ENCODE peak calls at places on chromosomes 3 and 15, in ten cellular contexts. One of them, this sample, is unnamed.

GRCh38 chr3:127710473-127710941 is 37.8 kb downstream of the ABTB1 start:
- DNase-seq in astrocyte of the cerebellum: no peak
- DNase-seq in CD8-positive, alpha-beta T cell: no peak
- DNase-seq in PC-9: no peak
- DNase-seq in fibroblast of mammary gland: peak; percentile 42
- DNase-seq in AG10803: no peak
- DNase-seq in GM23338: no peak
- DNase-seq in GM23248: peak; percentile 58
- DNase-seq in heart left ventricle: peak; percentile 17
- DNase-seq in GM12865: no peak
- DNase-seq in this sample: no peak

GRCh38 chr15:91909574-91909973 is 56.1 kb downstream of the SLCO3A1 start:
- DNase-seq in CD8-positive, alpha-beta T cell: no peak
- DNase-seq in heart left ventricle: no peak
- DNase-seq in PC-9: no peak
- DNase-seq in astrocyte of the cerebellum: no peak
- DNase-seq in GM23248: no peak
- DNase-seq in GM23338: peak; percentile 28
- DNase-seq in GM12865: no peak
- DNase-seq in fibroblast of mammary gland: no peak
- DNase-seq in AG10803: no peak
- DNase-seq in this sample: no peak

GRCh38 chr3:99967796-99968195 is 146.5 kb downstream of the FILIP1L start:
- DNase-seq in heart left ventricle: no peak
- DNase-seq in GM23338: no peak
- DNase-seq in PC-9: no peak
- DNase-seq in astrocyte of the cerebellum: no peak
- DNase-seq in AG10803: peak; percentile 62
- DNase-seq in GM23248: peak; percentile 72
- DNase-seq in CD8-positive, alpha-beta T cell: no peak
- DNase-seq in fibroblast of mammary gland: peak; percentile 70
- DNase-seq in GM12865: no peak
- DNase-seq in this sample: peak; percentile 1

GRCh38 chr3:177658354-177658753 is 461.1 kb upstream of the TBL1XR1 start:
- DNase-seq in PC-9: no peak
- DNase-seq in GM12865: no peak
- DNase-seq in fibroblast of mammary gland: no peak
- DNase-seq in AG10803: no peak
- DNase-seq in GM23248: no peak
- DNase-seq in heart left ventricle: no peak
- DNase-seq in astrocyte of the cerebellum: no peak
- DNase-seq in CD8-positive, alpha-beta T cell: no peak
- DNase-seq in GM23338: no peak
- DNase-seq in this sample: no peak

GRCh38 chr15:65285291-65286068 is 1.2 kb downstream of the PARP16 start:
- DNase-seq in fibroblast of mammary gland: peak; percentile 63
- DNase-seq in heart left ventricle: no peak
- DNase-seq in PC-9: no peak
- DNase-seq in AG10803: peak; percentile 47
- DNase-seq in GM12865: no peak
- DNase-seq in astrocyte of the cerebellum: no peak
- DNase-seq in GM23338: no peak
- DNase-seq in CD8-positive, alpha-beta T cell: no peak
- DNase-seq in GM23248: peak; percentile 48
- DNase-seq in this sample: no peak

GRCh38 chr15:65862682-65863081 is 6.6 kb upstream of the RAB11A start:
- DNase-seq in PC-9: peak; percentile 6
- DNase-seq in GM12865: peak; percentile 86
- DNase-seq in AG10803: peak; percentile 48
- DNase-seq in heart left ventricle: peak; percentile 61
- DNase-seq in astrocyte of the cerebellum: peak; percentile 51
- DNase-seq in fibroblast of mammary gland: peak; percentile 86
- DNase-seq in GM23248: peak; percentile 70
- DNase-seq in GM23338: peak; percentile 93
- DNase-seq in CD8-positive, alpha-beta T cell: peak; percentile 41
- DNase-seq in this sample: peak; percentile 85

GRCh38 chr15:76274226-76274625 is 37.0 kb downstream of the ETFA start:
- DNase-seq in fibroblast of mammary gland: peak; percentile 12
- DNase-seq in astrocyte of the cerebellum: peak; percentile 20
- DNase-seq in GM23248: peak; percentile 37
- DNase-seq in heart left ventricle: no peak
- DNase-seq in AG10803: peak; percentile 44
- DNase-seq in GM23338: no peak
- DNase-seq in PC-9: no peak
- DNase-seq in GM12865: no peak
- DNase-seq in CD8-positive, alpha-beta T cell: no peak
- DNase-seq in this sample: no peak

GRCh38 chr3:49025793-49026520 is 3.2 kb downstream of the IMPDH2 start:
- DNase-seq in fibroblast of mammary gland: no peak
- DNase-seq in GM23338: no peak
- DNase-seq in GM23248: no peak
- DNase-seq in CD8-positive, alpha-beta T cell: no peak
- DNase-seq in heart left ventricle: no peak
- DNase-seq in AG10803: no peak
- DNase-seq in GM12865: no peak
- DNase-seq in PC-9: no peak
- DNase-seq in astrocyte of the cerebellum: no peak
- DNase-seq in this sample: no peak

GRCh38 chr15:80587816-80588456 is 107.2 kb upstream of the ABHD17C start:
- DNase-seq in PC-9: peak; percentile 26
- DNase-seq in CD8-positive, alpha-beta T cell: no peak
- DNase-seq in GM23248: peak; percentile 50
- DNase-seq in heart left ventricle: no peak
- DNase-seq in astrocyte of the cerebellum: no peak
- DNase-seq in GM23338: no peak
- DNase-seq in AG10803: peak; percentile 36
- DNase-seq in fibroblast of mammary gland: peak; percentile 78
- DNase-seq in GM12865: no peak
- DNase-seq in this sample: peak; percentile 25

GRCh38 chr3:147354621-147355020 is 51.7 kb downstream of the ZIC4 start:
- DNase-seq in astrocyte of the cerebellum: no peak
- DNase-seq in CD8-positive, alpha-beta T cell: no peak
- DNase-seq in GM12865: no peak
- DNase-seq in heart left ventricle: no peak
- DNase-seq in GM23248: no peak
- DNase-seq in PC-9: no peak
- DNase-seq in GM23338: peak; percentile 65
- DNase-seq in fibroblast of mammary gland: no peak
- DNase-seq in AG10803: no peak
- DNase-seq in this sample: no peak

GRCh38 chr15:70056091-70056680 is 41.5 kb downstream of the TLE3 start:
- DNase-seq in fibroblast of mammary gland: no peak
- DNase-seq in GM23248: no peak
- DNase-seq in GM23338: no peak
- DNase-seq in AG10803: no peak
- DNase-seq in astrocyte of the cerebellum: no peak
- DNase-seq in PC-9: no peak
- DNase-seq in CD8-positive, alpha-beta T cell: no peak
- DNase-seq in heart left ventricle: peak; percentile 6
- DNase-seq in GM12865: no peak
- DNase-seq in this sample: no peak

GRCh38 chr15:31392761-31393401 is 66.2 kb downstream of the KLF13 start:
- DNase-seq in GM23338: peak; percentile 43
- DNase-seq in fibroblast of mammary gland: no peak
- DNase-seq in PC-9: no peak
- DNase-seq in GM12865: no peak
- DNase-seq in GM23248: peak; percentile 41
- DNase-seq in astrocyte of the cerebellum: no peak
- DNase-seq in CD8-positive, alpha-beta T cell: no peak
- DNase-seq in heart left ventricle: no peak
- DNase-seq in AG10803: no peak
- DNase-seq in this sample: peak; percentile 37

GRCh38 chr15:31390777-31391486 is 64.3 kb downstream of the KLF13 start:
- DNase-seq in CD8-positive, alpha-beta T cell: no peak
- DNase-seq in GM23338: no peak
- DNase-seq in GM23248: no peak
- DNase-seq in AG10803: no peak
- DNase-seq in astrocyte of the cerebellum: no peak
- DNase-seq in heart left ventricle: no peak
- DNase-seq in GM12865: no peak
- DNase-seq in fibroblast of mammary gland: no peak
- DNase-seq in PC-9: no peak
- DNase-seq in this sample: no peak

GRCh38 chr15:31391687-31392671 is 65.3 kb downstream of the KLF13 start:
- DNase-seq in GM23248: peak; percentile 84
- DNase-seq in PC-9: no peak
- DNase-seq in GM12865: peak; percentile 73
- DNase-seq in astrocyte of the cerebellum: no peak
- DNase-seq in GM23338: peak; percentile 77
- DNase-seq in fibroblast of mammary gland: peak; percentile 66
- DNase-seq in CD8-positive, alpha-beta T cell: peak; percentile 86
- DNase-seq in AG10803: peak; percentile 81
- DNase-seq in heart left ventricle: peak; percentile 81
- DNase-seq in this sample: peak; percentile 65

GRCh38 chr15:31396881-31397560 is 70.4 kb downstream of the KLF13 start:
- DNase-seq in PC-9: peak; percentile 40
- DNase-seq in GM23248: peak; percentile 92
- DNase-seq in GM12865: no peak
- DNase-seq in AG10803: peak; percentile 73
- DNase-seq in astrocyte of the cerebellum: no peak
- DNase-seq in CD8-positive, alpha-beta T cell: no peak
- DNase-seq in fibroblast of mammary gland: peak; percentile 92
- DNase-seq in heart left ventricle: peak; percentile 92
- DNase-seq in GM23338: peak; percentile 97
- DNase-seq in this sample: peak; percentile 78

GRCh38 chr15:31393441-31394091 is 66.9 kb downstream of the KLF13 start:
- DNase-seq in PC-9: no peak
- DNase-seq in GM23248: no peak
- DNase-seq in GM12865: no peak
- DNase-seq in heart left ventricle: no peak
- DNase-seq in astrocyte of the cerebellum: no peak
- DNase-seq in CD8-positive, alpha-beta T cell: no peak
- DNase-seq in AG10803: no peak
- DNase-seq in fibroblast of mammary gland: no peak
- DNase-seq in GM23338: peak; percentile 39
- DNase-seq in this sample: peak; percentile 90
- H3K4me3 ChIP-seq in PC-9: no peak overlapping the region
- H3K4me3 ChIP-seq in GM23248: no peak overlapping the region
- H3K4me3 ChIP-seq in GM12865: no peak overlapping the region
- H3K4me3 ChIP-seq in heart left ventricle: no peak overlapping the region
- H3K4me3 ChIP-seq in astrocyte of the cerebellum: no peak overlapping the region
- H3K4me3 ChIP-seq in CD8-positive, alpha-beta T cell: peak overlapping the region; percentile 62
- H3K4me3 ChIP-seq in AG10803: no peak overlapping the region
- H3K4me3 ChIP-seq in fibroblast of mammary gland: no peak overlapping the region
- H3K4me3 ChIP-seq in GM23338: peak overlapping the region; percentile 92
- H3K4me3 ChIP-seq in this sample: no peak overlapping the region

DNA sequence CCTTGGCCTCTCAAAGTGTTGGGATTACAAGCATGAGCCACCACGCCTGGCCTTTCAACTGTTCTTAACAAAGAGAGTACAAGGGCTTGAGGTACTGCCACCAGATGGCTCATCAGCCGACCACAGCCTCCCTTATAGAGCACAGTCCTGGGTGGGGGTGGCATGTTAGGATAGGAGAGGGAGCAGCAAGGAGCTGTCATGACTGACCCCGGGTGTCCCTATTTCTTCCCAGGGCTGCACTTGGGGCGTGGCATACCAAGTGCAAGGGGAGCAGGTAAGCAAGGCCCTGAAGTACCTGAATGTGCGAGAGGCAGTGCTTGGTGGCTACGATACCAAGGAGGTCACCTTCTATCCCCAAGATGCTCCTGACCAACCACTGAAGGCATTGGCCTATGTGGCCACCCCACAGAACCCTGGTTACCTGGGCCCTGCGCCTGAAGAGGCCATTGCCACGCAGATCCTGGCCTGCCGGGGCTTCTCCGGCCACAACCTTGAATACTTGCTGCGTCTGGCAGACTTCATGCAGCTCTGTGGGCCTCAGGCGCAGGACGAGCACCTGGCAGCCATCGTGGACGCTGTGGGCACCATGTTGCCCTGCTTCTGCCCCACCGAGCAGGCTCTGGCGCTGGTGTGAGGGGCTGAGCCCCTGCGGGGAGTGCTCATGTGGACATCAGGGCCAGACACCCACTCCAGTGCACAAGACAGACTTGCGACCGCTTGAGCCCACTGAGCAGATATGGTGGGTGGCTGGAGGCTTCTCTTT is 2.1 kb downstream of the CHAC1 start:
- DNase-seq in GM23338: no peak
- DNase-seq in GM12865: no peak
- DNase-seq in heart left ventricle: no peak
- DNase-seq in fibroblast of mammary gland: no peak
- DNase-seq in astrocyte of the cerebellum: no peak
- DNase-seq in PC-9: no peak
- DNase-seq in AG10803: no peak
- DNase-seq in CD8-positive, alpha-beta T cell: no peak
- DNase-seq in GM23248: no peak
- DNase-seq in this sample: no peak
- H3K4me3 ChIP-seq in GM23338: peak overlapping the region; percentile 98
- H3K4me3 ChIP-seq in GM12865: no peak overlapping the region
- H3K4me3 ChIP-seq in heart left ventricle: no peak overlapping the region
- H3K4me3 ChIP-seq in fibroblast of mammary gland: no peak overlapping the region
- H3K4me3 ChIP-seq in astrocyte of the cerebellum: no peak overlapping the region
- H3K4me3 ChIP-seq in PC-9: no peak overlapping the region
- H3K4me3 ChIP-seq in AG10803: peak overlapping the region; percentile 98
- H3K4me3 ChIP-seq in CD8-positive, alpha-beta T cell: no peak overlapping the region
- H3K4me3 ChIP-seq in GM23248: peak overlapping the region; percentile 83
- H3K4me3 ChIP-seq in this sample: no peak overlapping the region

GRCh38 chr15:39578851-39579486 is 1.9 kb upstream of the THBS1 start:
- DNase-seq in GM12865: no peak
- DNase-seq in heart left ventricle: no peak
- DNase-seq in CD8-positive, alpha-beta T cell: no peak
- DNase-seq in fibroblast of mammary gland: peak; percentile 13
- DNase-seq in astrocyte of the cerebellum: no peak
- DNase-seq in AG10803: peak; percentile 69
- DNase-seq in PC-9: no peak
- DNase-seq in GM23338: peak; percentile 50
- DNase-seq in GM23248: peak; percentile 42
- DNase-seq in this sample: no peak
- H3K4me3 ChIP-seq in GM12865: no peak overlapping the region
- H3K4me3 ChIP-seq in heart left ventricle: no peak overlapping the region
- H3K4me3 ChIP-seq in CD8-positive, alpha-beta T cell: no peak overlapping the region
- H3K4me3 ChIP-seq in fibroblast of mammary gland: peak overlapping the region; percentile 56
- H3K4me3 ChIP-seq in astrocyte of the cerebellum: peak overlapping the region; percentile 77
- H3K4me3 ChIP-seq in AG10803: peak overlapping the region; percentile 57
- H3K4me3 ChIP-seq in PC-9: peak overlapping the region; percentile 70
- H3K4me3 ChIP-seq in GM23338: peak overlapping the region; percentile 1
- H3K4me3 ChIP-seq in GM23248: peak overlapping the region; percentile 74
- H3K4me3 ChIP-seq in this sample: no peak overlapping the region

DNA sequence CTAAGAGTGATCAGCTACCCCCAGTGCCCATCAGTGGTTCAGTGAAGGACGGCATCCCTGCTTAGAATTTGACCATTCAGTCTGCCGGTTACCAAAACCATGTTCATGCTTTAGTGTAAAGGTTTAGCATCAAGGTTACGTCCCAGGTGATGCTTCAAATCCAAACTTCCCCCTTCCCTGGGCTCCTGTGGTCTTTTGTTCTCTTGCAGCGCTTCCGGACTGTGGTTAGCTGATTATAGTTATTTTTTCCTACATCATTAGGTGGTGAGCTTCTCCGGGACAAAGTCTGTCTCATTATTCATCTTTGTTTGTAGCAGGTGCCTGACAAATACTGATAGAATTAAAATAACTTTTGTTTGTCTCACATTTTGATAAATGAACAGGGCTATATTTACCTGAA is 28.3 kb upstream of the MYZAP start:
- DNase-seq in CD8-positive, alpha-beta T cell: no peak
- DNase-seq in fibroblast of mammary gland: no peak
- DNase-seq in GM12865: no peak
- DNase-seq in AG10803: no peak
- DNase-seq in astrocyte of the cerebellum: no peak
- DNase-seq in heart left ventricle: no peak
- DNase-seq in GM23248: no peak
- DNase-seq in GM23338: no peak
- DNase-seq in PC-9: no peak
- DNase-seq in this sample: no peak
- H3K4me3 ChIP-seq in CD8-positive, alpha-beta T cell: no peak overlapping the region
- H3K4me3 ChIP-seq in fibroblast of mammary gland: no peak overlapping the region
- H3K4me3 ChIP-seq in GM12865: no peak overlapping the region
- H3K4me3 ChIP-seq in AG10803: no peak overlapping the region
- H3K4me3 ChIP-seq in astrocyte of the cerebellum: no peak overlapping the region
- H3K4me3 ChIP-seq in heart left ventricle: no peak overlapping the region
- H3K4me3 ChIP-seq in GM23248: no peak overlapping the region
- H3K4me3 ChIP-seq in GM23338: no peak overlapping the region
- H3K4me3 ChIP-seq in PC-9: no peak overlapping the region
- H3K4me3 ChIP-seq in this sample: no peak overlapping the region